ENCODE peak calls at places on chromosome 10, in eight cellular contexts. R, L, P, C, T, E, Z and D are unnamed samples.
A peak's percentile ranks its signal among the peaks of the same experiment; 100 is the strongest.

GRCh38 chr10:24949616-24950015 is 2.8 kb downstream of the PRTFDC1 start:
- DNase-seq in T (no peak), P (no peak), C (no peak), Z (no peak), R (no peak), E (no peak), L (peak; percentile 44), D (no peak)

GRCh38 chr10:71223365-71224058 is 11.1 kb downstream of the UNC5B start:
- DNase-seq in E (no peak), L (no peak), R (no peak), Z (no peak), C (no peak), P (no peak), T (peak; percentile 50), D (no peak)

GRCh38 chr10:107398115-107398514 is 233.6 kb upstream of the SORCS1 start:
- DNase-seq in L (no peak), C (no peak), E (no peak), R (no peak), Z (no peak), T (no peak), P (no peak), D (no peak)

GRCh38 chr10:132904169-132904813 is 38.1 kb downstream of the CFAP46 start:
- DNase-seq in C (no peak), T (peak; percentile 49), Z (no peak), R (peak; percentile 56), P (peak; percentile 6), L (peak; percentile 43), E (no peak), D (no peak)

GRCh38 chr10:128245026-128245425 is 118.8 kb upstream of the MKI67 start:
- DNase-seq in R (no peak), Z (no peak), T (no peak), E (no peak), L (no peak), C (no peak), P (no peak), D (no peak)

GRCh38 chr10:12806228-12807095 is 195.1 kb downstream of the CCDC3 start:
- DNase-seq in L (no peak), T (no peak), R (no peak), P (no peak), E (no peak), C (no peak), Z (no peak), D (no peak)

GRCh38 chr10:30877111-30877510 is 154.6 kb downstream of the ZNF438 start:
- DNase-seq in C (no peak), T (no peak), R (no peak), Z (no peak), E (no peak), P (no peak), L (no peak), D (no peak)

GRCh38 chr10:35834916-35835499 is 192.9 kb upstream of the FZD8 start:
- DNase-seq in R (no peak), Z (no peak), C (no peak), P (no peak), E (no peak), T (no peak), L (no peak), D (no peak)

GRCh38 chr10:103281753-103282152 is 4.8 kb downstream of the INA start:
- DNase-seq in L (peak; percentile 12), Z (no peak), T (no peak), C (no peak), P (no peak), E (no peak), R (peak; percentile 81), D (no peak)

GRCh38 chr10:117694251-117694650 is 151.7 kb downstream of the EMX2 start:
- DNase-seq in T (no peak), P (no peak), R (no peak), L (no peak), C (no peak), Z (no peak), E (no peak), D (no peak)

GRCh38 chr10:102714621-102715455 is at the start of gene SFXN2:
- DNase-seq in P (no peak), R (no peak), C (peak; percentile 43), E (no peak), L (no peak), T (no peak), Z (no peak), D (peak; percentile 53)

GRCh38 chr10:11300563-11300962 is 282.9 kb downstream of the CELF2 start:
- DNase-seq in C (no peak), E (no peak), P (no peak), T (no peak), L (no peak), R (no peak), Z (no peak), D (no peak)

GRCh38 chr10:22315455-22316285 is 518 bp upstream of the COMMD3 start:
- DNase-seq in T (no peak), P (no peak), R (no peak), L (no peak), E (no peak), C (no peak), Z (no peak), D (no peak)

GRCh38 chr10:6348091-6348862 is 145.5 kb downstream of the PFKFB3 start:
- DNase-seq in Z (peak; percentile 37), E (peak; percentile 34), P (peak; percentile 44), T (no peak), C (peak; percentile 81), L (no peak), R (no peak), D (no peak)

DNA sequence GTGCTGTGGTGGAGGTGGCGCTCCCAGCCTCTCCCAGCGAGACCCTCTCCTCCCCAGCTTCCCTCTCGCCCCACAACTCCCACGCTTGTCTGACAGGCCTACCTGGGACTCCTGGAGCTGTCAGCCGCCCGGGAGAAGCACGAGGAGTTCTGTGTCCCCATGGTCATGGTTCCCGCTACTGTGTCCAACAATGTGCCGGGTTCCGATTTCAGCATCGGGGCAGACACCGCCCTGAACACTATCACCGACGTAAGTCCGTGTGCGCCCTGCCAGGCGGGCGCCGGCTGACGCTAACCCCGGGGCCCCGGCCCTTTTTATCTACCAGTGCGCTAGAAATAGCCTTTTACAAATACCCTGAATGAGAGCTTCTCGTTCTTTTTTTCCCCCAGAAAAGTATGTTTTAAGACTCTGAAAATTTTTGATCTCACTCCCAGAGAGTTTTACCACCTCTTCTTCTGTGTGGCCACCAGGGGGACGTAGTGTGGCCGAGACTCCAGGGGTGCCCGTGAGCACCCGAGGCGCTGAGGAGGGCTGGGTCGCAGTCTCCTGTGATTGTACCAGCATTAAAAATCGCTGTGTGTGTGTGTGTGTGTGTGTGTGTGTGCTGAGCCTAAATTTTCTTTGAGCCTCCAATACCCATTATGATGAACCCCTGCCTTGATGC is 52.6 kb downstream of the PFKP start:
- DNase-seq in L (peak; percentile 37), Z (no peak), P (no peak), E (no peak), C (no peak), R (peak; percentile 39), T (no peak), D (no peak)
- TF ChIP-seq CTCF in L (peak; percentile 61), Z (peak; percentile 30), P (peak; percentile 44), E (no peak), C (no peak), R (peak; percentile 55), T (peak; percentile 27), D (peak; percentile 61)

GRCh38 chr10:110354322-110354766 is 49.6 kb upstream of the SMNDC1 start:
- DNase-seq in R (peak; percentile 87), C (peak; percentile 83), Z (peak; percentile 68), T (peak; percentile 81), L (peak; percentile 85), P (peak; percentile 64), E (peak; percentile 77), D (peak; percentile 81)

GRCh38 chr10:110355181-110355831 is 50.6 kb upstream of the SMNDC1 start:
- DNase-seq in P (no peak), R (no peak), L (no peak), Z (no peak), C (no peak), T (peak; percentile 20), E (no peak), D (no peak)

GRCh38 chr10:110352930-110353243 is 48.2 kb upstream of the SMNDC1 start:
- DNase-seq in E (no peak), L (no peak), C (no peak), R (no peak), Z (no peak), P (no peak), T (no peak), D (no peak)

GRCh38 chr10:110355922-110356627 is 51.4 kb upstream of the SMNDC1 start:
- DNase-seq in R (no peak), T (no peak), P (no peak), E (no peak), L (no peak), C (no peak), Z (no peak), D (no peak)

GRCh38 chr10:110353244-110354119 is 48.8 kb upstream of the SMNDC1 start:
- DNase-seq in P (no peak), R (peak; percentile 19), C (peak; percentile 22), Z (no peak), L (peak; percentile 72), E (no peak), T (no peak), D (no peak)
- H3K4me3 ChIP-seq in P (no peak overlapping the region), R (no peak overlapping the region), C (no peak overlapping the region), Z (no peak overlapping the region), L (peak overlapping the region; percentile 7), E (no peak overlapping the region), T (no peak overlapping the region), D (no peak overlapping the region)

GRCh38 chr10:76697923-76698322 is 939.7 kb downstream of the KCNMA1 start:
- DNase-seq in T (no peak), P (no peak), Z (no peak), C (no peak), E (no peak), R (no peak), L (no peak), D (no peak)
- TF ChIP-seq CTCF in T (no peak), P (no peak), Z (no peak), C (no peak), E (no peak), R (no peak), L (peak; percentile 12), D (no peak)

DNA sequence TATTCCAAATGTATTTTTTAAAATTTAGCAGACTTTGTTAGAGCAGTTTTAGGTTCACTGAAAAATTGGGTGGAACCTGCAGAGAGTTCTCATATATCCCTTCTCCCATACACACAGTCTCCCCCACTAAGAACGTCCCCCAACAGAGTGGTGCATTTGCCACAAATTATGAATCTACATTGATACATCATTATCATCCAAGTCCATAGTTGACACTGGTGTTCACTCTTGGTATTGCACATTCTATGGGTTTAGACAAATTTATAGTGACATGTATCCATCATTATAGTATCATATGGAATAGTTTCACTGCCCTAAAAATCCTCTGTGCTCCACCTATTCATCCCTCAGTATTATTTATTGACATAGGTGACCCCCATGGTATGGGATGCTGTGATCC is 97.3 kb upstream of the AFAP1L2 start:
- DNase-seq in T (no peak), P (no peak), L (no peak), Z (no peak), E (no peak), R (no peak), C (no peak), D (no peak)
- H3K4me3 ChIP-seq in T (no peak overlapping the region), P (no peak overlapping the region), L (no peak overlapping the region), Z (no peak overlapping the region), E (no peak overlapping the region), R (no peak overlapping the region), C (no peak overlapping the region), D (no peak overlapping the region)

DNA sequence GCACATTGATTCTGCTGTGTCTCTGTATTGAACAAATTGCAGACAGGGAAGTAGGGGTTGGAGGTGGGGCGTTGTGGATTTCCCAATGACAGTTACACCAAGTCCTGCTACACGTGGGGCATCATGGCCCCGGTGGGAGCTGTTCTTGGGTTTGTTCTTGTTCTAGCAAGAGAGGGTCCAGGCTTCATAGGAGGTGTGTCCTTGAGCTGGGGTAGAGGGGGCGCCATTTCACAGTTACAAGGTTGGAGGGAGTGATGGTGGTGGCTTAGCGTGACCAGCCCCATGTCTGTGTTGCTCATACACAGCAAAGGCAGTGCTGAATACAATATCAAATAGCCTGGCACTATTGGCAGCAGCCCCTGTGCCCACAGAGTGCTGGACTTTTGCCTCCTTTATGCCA is 15.7 kb downstream of the SH2D4B start:
- DNase-seq in C (no peak), R (no peak), T (no peak), P (no peak), E (no peak), L (no peak), Z (no peak), D (no peak)
- TF ChIP-seq CTCF in C (no peak), R (no peak), T (no peak), P (no peak), E (no peak), L (no peak), Z (no peak), D (no peak)